ENCODE peak calls at places on chromosomes 13 and 19, in seven cellular contexts. K is uterus; J is germinal center; G is stimulated activated effector memory CD8-positive, alpha-beta T cell treated with anti-CD3 and anti-CD28 coated beads, Interleukin-12 subunit alpha, Interleukin-12 subunit beta, amount 100 ng/mL, for 72 hours; V is fibroblast of the aortic adventitia; E is T-helper 1 cell; T is endothelial cell. P is an unnamed sample.
A peak's percentile ranks its signal among the peaks of the same experiment; 100 is the strongest.

GRCh38 chr19:2127758-2128157 is 23.6 kb downstream of the AP3D1 start:
- DNase-seq in T (no peak), J (no peak), K (no peak), G (no peak), V (no peak), E (no peak), P (no peak)

GRCh38 chr13:106473174-106473573 is 62.3 kb downstream of the EFNB2 start:
- DNase-seq in K (no peak), E (no peak), V (no peak), T (no peak), G (no peak), J (no peak), P (no peak)

GRCh38 chr19:5951338-5951861 is 26.5 kb downstream of the RANBP3 start:
- DNase-seq in V (no peak), J (peak; percentile 82), E (no peak), K (no peak), T (no peak), G (no peak), P (no peak)

GRCh38 chr13:46668302-46668720 is 115.3 kb downstream of the LRCH1 start:
- DNase-seq in V (peak; percentile 96), K (peak; percentile 74), J (no peak), G (no peak), T (peak; percentile 20), E (no peak), P (peak; percentile 82)

GRCh38 chr13:96849091-96849490 is 145.2 kb downstream of the OXGR1 start:
- DNase-seq in V (no peak), T (no peak), G (no peak), E (no peak), J (no peak), K (no peak), P (no peak)

GRCh38 chr19:8484331-8484894 is 18.0 kb downstream of the PRAM1 start:
- DNase-seq in T (no peak), K (no peak), V (no peak), J (no peak), E (no peak), G (no peak), P (no peak)

GRCh38 chr19:51460164-51460992 is 2.1 kb upstream of the SIGLEC8 start:
- DNase-seq in T (no peak), J (no peak), K (no peak), V (peak; percentile 15), E (no peak), G (no peak), P (no peak)

GRCh38 chr13:98174995-98175394 is 2.1 kb downstream of the RNF113B start:
- DNase-seq in J (no peak), G (no peak), V (no peak), E (no peak), K (no peak), T (no peak), P (no peak)

GRCh38 chr19:29858000-29858596 is 46.3 kb downstream of the CCNE1 start:
- DNase-seq in V (no peak), J (peak; percentile 56), E (no peak), K (no peak), G (no peak), T (no peak), P (no peak)

GRCh38 chr19:45345506-45345860 is 4.9 kb downstream of the KLC3 start:
- DNase-seq in V (no peak), T (no peak), G (no peak), K (no peak), J (no peak), E (no peak), P (no peak)

GRCh38 chr13:44710576-44710975 is 134.4 kb upstream of the TSC22D1 start:
- DNase-seq in E (no peak), T (no peak), G (no peak), J (no peak), V (peak; percentile 85), K (no peak), P (peak; percentile 94)

GRCh38 chr19:7658219-7658686 is 10.6 kb upstream of the RETN start:
- DNase-seq in J (peak; percentile 93), V (no peak), K (no peak), G (peak; percentile 62), E (no peak), T (no peak), P (no peak)

GRCh38 chr13:81664872-81665271 is 1323.9 kb upstream of the SPRY2 start:
- DNase-seq in E (no peak), K (no peak), T (no peak), G (no peak), V (no peak), J (no peak), P (no peak)

GRCh38 chr19:44882063-44882462 is 9.0 kb upstream of the TOMM40 start:
- DNase-seq in J (no peak), G (no peak), V (no peak), E (no peak), T (no peak), K (no peak), P (no peak)

GRCh38 chr13:32587774-32588165 is 1.5 kb downstream of the PDS5B start:
- DNase-seq in V (no peak), T (no peak), J (no peak), K (no peak), G (no peak), E (no peak), P (peak; percentile 29)

GRCh38 chr19:39397360-39398296 is 6.5 kb downstream of the MED29 start:
- DNase-seq in V (peak; percentile 83), T (peak; percentile 94), G (peak; percentile 95), K (peak; percentile 90), E (peak; percentile 81), J (peak; percentile 89), P (peak; percentile 77)

P was measured in HCEC 1CT.